ENCODE peak calls at places on chromosomes 16 and 17, in ten cellular contexts. X, N, E, T, Q, K, U, O, C and D are unnamed samples. For H3K27me3, the result is how much of the 10 kb centered on the place peaks cover.

GRCh38 chr17:77049440-77049839 is 91.3 kb upstream of the SEC14L1 start:
- DNase-seq in X (no peak), N (no peak), E (no peak), T (peak), Q (no peak), K (no peak), U (no peak), O (no peak), C (no peak), D (no peak)

GRCh38 chr17:79154951-79155557 is 80.4 kb downstream of the ENGASE start:
- DNase-seq in X (no peak), N (no peak), E (no peak), T (no peak), Q (no peak), K (no peak), U (no peak), O (no peak), C (no peak), D (no peak)

GRCh38 chr16:27108051-27108770 is 41.5 kb downstream of the C16orf82 start:
- DNase-seq in X (no peak), N (no peak), E (no peak), T (no peak), Q (no peak), K (no peak), U (no peak), O (no peak), C (no peak), D (no peak)

GRCh38 chr17:4559139-4559791 is 1.1 kb downstream of the GGT6 start:
- DNase-seq in X (no peak), N (no peak), E (no peak), T (no peak), Q (no peak), K (no peak), U (no peak), O (no peak), C (no peak), D (no peak)

GRCh38 chr17:63433746-63434591 is 12.1 kb downstream of the CYB561 start:
- DNase-seq in X (no peak), N (no peak), E (peak), T (peak), Q (no peak), K (no peak), U (peak), O (peak), C (no peak), D (peak)

GRCh38 chr16:57061084-57061905 is 31.1 kb upstream of the CPNE2 start:
- DNase-seq in X (no peak), N (no peak), E (peak), T (peak), Q (no peak), K (peak), U (no peak), O (peak), C (no peak), D (no peak)

GRCh38 chr16:70693231-70693671 is 7.4 kb upstream of the MTSS2 start:
- DNase-seq in X (no peak), N (no peak), E (no peak), T (peak), Q (no peak), K (no peak), U (peak), O (no peak), C (no peak), D (no peak)

GRCh38 chr16:67265834-67266233 is 13.5 kb upstream of the PLEKHG4 start:
- DNase-seq in X (no peak), N (no peak), E (no peak), T (no peak), Q (no peak), K (no peak), U (no peak), O (no peak), C (no peak), D (no peak)

GRCh38 chr17:65557349-65558310 is 3.8 kb downstream of the AXIN2 start:
- DNase-seq in X (no peak), N (no peak), E (no peak), T (peak), Q (no peak), K (peak), U (peak), O (no peak), C (no peak), D (peak)

GRCh38 chr17:28357901-28358197 is 522 bp upstream of the POLDIP2 start:
- DNase-seq in X (no peak), N (no peak), E (no peak), T (no peak), Q (no peak), K (no peak), U (no peak), O (no peak), C (no peak), D (no peak)

GRCh38 chr17:79132271-79133064 is 57.8 kb downstream of the ENGASE start:
- DNase-seq in X (no peak), N (no peak), E (no peak), T (no peak), Q (no peak), K (no peak), U (no peak), O (no peak), C (no peak), D (no peak)

GRCh38 chr17:58532555-58532951 is 18.1 kb upstream of the MTMR4 start:
- DNase-seq in X (no peak), N (no peak), E (no peak), T (no peak), Q (no peak), K (no peak), U (no peak), O (no peak), C (peak), D (no peak)

GRCh38 chr17:58530655-58531054 is 16.2 kb upstream of the MTMR4 start:
- DNase-seq in X (no peak), N (no peak), E (no peak), T (no peak), Q (no peak), K (no peak), U (no peak), O (no peak), C (peak), D (no peak)

GRCh38 chr17:58531122-58531521 is 16.7 kb upstream of the MTMR4 start:
- DNase-seq in X (no peak), N (no peak), E (no peak), T (no peak), Q (no peak), K (no peak), U (no peak), O (no peak), C (peak), D (no peak)

GRCh38 chr17:58533616-58534188 is 19.3 kb upstream of the MTMR4 start:
- DNase-seq in X (no peak), N (no peak), E (no peak), T (no peak), Q (no peak), K (no peak), U (no peak), O (no peak), C (no peak), D (no peak)

GRCh38 chr17:58531661-58532554 is 17.5 kb upstream of the MTMR4 start:
- DNase-seq in X (peak), N (no peak), E (peak), T (peak), Q (peak), K (no peak), U (peak), O (peak), C (peak), D (no peak)
- TF ChIP-seq EZH2 in X (no peak), N (no peak), E (no peak), T (no peak), Q (no peak), K (no peak), U (no peak), O (peak), C (no peak), D (peak)

GRCh38 chr17:43027091-43028032 is 2.3 kb downstream of the RND2 start:
- DNase-seq in X (no peak), N (no peak), E (no peak), T (no peak), Q (no peak), K (no peak), U (no peak), O (no peak), C (no peak), D (no peak)
- H3K4me3 ChIP-seq in X (no peak), N (no peak), E (no peak), T (no peak), Q (no peak), K (no peak), U (no peak), O (no peak), C (no peak), D (no peak)

GRCh38 chr17:39606434-39607056 is 1.2 kb downstream of the NEUROD2 start:
- DNase-seq in X (no peak), N (no peak), E (no peak), T (no peak), Q (no peak), K (no peak), U (no peak), O (no peak), C (peak), D (no peak)
- H3K27me3 ChIP-seq in X (half or more), N (under half), E (half or more), T (half or more), Q (half or more), K (under half), U (half or more), O (half or more), C (half or more), D (under half)

GRCh38 chr17:60137731-60138130 is 12.0 kb upstream of the CA4 start:
- DNase-seq in X (no peak), N (no peak), E (no peak), T (no peak), Q (no peak), K (no peak), U (no peak), O (no peak), C (no peak), D (no peak)

GRCh38 chr17:60139438-60140285 is 10.1 kb upstream of the CA4 start:
- DNase-seq in X (peak), N (no peak), E (peak), T (peak), Q (peak), K (peak), U (peak), O (peak), C (peak), D (peak)

GRCh38 chr17:60142872-60143499 is 6.8 kb upstream of the CA4 start:
- DNase-seq in X (peak), N (peak), E (peak), T (peak), Q (peak), K (peak), U (peak), O (peak), C (peak), D (peak)

GRCh38 chr17:60138769-60139437 is 10.9 kb upstream of the CA4 start:
- DNase-seq in X (no peak), N (no peak), E (no peak), T (no peak), Q (no peak), K (no peak), U (no peak), O (no peak), C (no peak), D (no peak)

DNA sequence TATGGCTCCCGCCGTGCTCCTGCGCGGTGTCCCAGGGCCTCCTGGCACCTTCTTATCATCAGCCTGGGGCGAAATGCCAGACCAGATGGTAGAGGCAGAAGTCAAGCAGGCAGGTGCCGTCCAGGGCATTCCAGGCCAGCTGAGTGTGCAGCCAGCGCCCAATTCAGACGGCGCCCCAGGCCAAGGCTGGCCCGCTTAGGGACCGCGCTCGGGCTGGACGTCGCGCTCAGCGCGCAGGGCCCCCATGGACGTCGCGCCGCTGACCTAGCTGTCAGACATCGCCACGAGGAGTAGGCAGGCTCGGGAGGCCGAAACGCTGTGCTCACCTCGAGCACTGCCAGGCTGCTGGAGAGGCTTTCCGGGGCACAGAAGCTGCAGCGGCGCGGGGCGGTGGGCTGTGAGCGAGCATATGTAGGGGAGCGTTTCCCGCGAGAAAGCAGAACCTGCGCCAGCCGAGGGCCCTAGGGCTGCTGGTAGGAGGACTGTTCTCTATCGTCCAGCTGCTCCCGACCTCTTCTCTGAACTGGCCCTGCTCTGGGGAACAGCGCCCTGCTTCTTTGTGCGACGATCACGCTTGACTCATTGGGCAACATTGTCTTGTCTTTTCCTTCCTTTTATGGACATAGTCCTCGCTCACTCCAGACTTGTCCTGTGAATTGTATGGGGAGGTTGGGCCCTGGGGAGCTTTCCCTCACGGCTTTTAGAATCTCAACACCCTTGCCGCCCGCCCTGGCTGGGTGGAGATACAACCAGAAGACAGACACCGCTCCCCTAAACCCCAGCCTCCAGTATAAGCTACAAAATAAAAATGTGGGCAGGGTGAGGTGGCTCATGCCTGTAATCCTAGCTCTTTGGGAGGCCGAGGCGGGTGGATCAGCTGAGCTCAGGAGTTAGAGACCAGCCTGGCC is 8.4 kb upstream of the CA4 start:
- DNase-seq in X (no peak), N (no peak), E (no peak), T (peak), Q (no peak), K (no peak), U (no peak), O (peak), C (peak), D (no peak)
- TF ChIP-seq EZH2 in X (no peak), N (no peak), E (no peak), T (no peak), Q (peak), K (no peak), U (peak), O (no peak), C (peak), D (no peak)

DNA sequence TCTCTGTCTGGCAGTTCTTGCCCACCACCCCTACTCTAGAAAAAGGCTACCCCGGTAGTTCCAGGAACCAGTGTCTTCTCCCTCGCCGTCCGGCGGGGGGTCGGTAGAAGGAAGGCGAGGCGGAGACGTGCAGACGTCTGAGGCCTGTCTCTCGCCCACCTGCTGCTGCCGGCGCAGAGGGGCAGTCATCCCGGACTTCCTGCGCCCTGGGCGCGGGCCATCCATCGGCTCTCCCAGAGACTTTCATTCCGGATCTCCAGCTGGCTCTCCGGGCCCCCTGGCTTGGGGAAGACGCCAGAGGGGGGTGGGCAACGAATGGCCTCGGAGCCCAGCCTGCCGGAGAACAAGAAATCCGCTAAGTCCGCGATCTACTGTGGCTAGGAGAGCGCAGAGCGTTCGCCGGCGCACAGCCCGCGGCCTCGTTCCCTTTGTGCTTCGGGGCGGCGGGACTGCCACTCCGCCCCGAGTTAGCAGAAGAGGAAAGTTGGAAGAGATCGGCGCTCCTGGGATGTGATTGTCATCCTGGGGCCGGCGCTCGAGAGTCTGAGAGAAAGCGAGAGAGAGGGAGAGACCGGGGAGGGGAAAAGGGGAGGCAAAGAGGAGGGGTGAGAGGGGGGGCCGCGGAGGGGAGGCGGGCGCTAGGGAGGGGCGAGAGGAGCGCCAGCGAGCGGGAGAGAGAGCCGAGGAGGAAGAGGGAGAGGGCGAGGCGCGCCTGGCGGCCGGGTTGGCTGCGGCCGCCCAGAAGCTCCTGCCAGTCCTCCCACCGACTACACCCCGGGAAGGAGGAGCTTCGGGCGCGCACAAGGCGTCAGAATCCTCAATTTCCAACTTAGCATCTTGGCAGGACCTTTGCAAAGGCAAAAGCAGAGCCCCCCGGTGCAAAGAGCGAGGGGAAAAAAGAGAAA is at the start of gene IRX5:
- DNase-seq in X (peak), N (no peak), E (peak), T (peak), Q (peak), K (no peak), U (peak), O (peak), C (peak), D (peak)
- H3K4me3 ChIP-seq in X (peak), N (peak), E (peak), T (peak), Q (peak), K (no peak), U (peak), O (peak), C (peak), D (peak)